ENCODE peak calls at places on chromosome 15, in six cellular contexts. I, U, F, S, G and P are unnamed samples.
A peak's percentile ranks its signal among the peaks of the same experiment; 100 is the strongest.

GRCh38 chr15:65916664-65917406 is 47.5 kb downstream of the RAB11A start:
- DNase-seq in F (no peak), U (no peak), S (peak; percentile 65), G (peak; percentile 85), I (peak; percentile 64), P (peak; percentile 62)

GRCh38 chr15:94125131-94125530 is 106.2 kb upstream of the MCTP2 start:
- DNase-seq in F (no peak), I (no peak), G (no peak), U (no peak), S (no peak), P (no peak)

GRCh38 chr15:49675051-49675450 is 54.2 kb downstream of the DTWD1 start:
- DNase-seq in I (no peak), F (no peak), U (no peak), S (no peak), G (no peak), P (no peak)

GRCh38 chr15:99424978-99425665 is 140.7 kb upstream of the MEF2A start:
- DNase-seq in S (no peak), U (peak; percentile 71), I (peak; percentile 58), G (peak; percentile 46), F (no peak), P (peak; percentile 82)

GRCh38 chr15:42239528-42240245 is 31.6 kb upstream of the VPS39 start:
- DNase-seq in I (no peak), G (no peak), U (no peak), F (no peak), S (no peak), P (no peak)

GRCh38 chr15:63449711-63450110 is 54.7 kb upstream of the USP3 start:
- DNase-seq in U (no peak), S (no peak), G (no peak), F (no peak), I (no peak), P (no peak)

GRCh38 chr15:65033659-65034269 is 4.3 kb upstream of the MTFMT start:
- DNase-seq in S (no peak), G (no peak), U (no peak), F (no peak), I (no peak), P (no peak)

GRCh38 chr15:37112171-37112570 is 11.8 kb upstream of the MEIS2 start:
- DNase-seq in U (peak; percentile 68), S (no peak), F (no peak), G (no peak), I (no peak), P (no peak)

GRCh38 chr15:63044077-63044644 is 1.6 kb downstream of the TPM1 start:
- DNase-seq in I (no peak), F (no peak), S (no peak), G (peak; percentile 39), U (no peak), P (no peak)

GRCh38 chr15:70643783-70644125 is 119.6 kb downstream of the UACA start:
- DNase-seq in G (no peak), F (no peak), I (no peak), S (no peak), U (no peak), P (no peak)

GRCh38 chr15:59074607-59075006 is 30.3 kb upstream of the CCNB2 start:
- DNase-seq in I (no peak), F (no peak), S (no peak), G (no peak), U (no peak), P (no peak)

GRCh38 chr15:60889006-60889405 is 340.1 kb downstream of the RORA start:
- DNase-seq in F (no peak), U (no peak), G (no peak), I (no peak), S (no peak), P (no peak)

GRCh38 chr15:59372352-59373211 is at the start of gene MYO1E:
- DNase-seq in F (no peak), U (peak; percentile 97), S (peak; percentile 91), G (peak; percentile 97), I (peak; percentile 90), P (peak; percentile 90)

GRCh38 chr15:34725565-34725964 is 29.2 kb downstream of the GJD2 start:
- DNase-seq in U (no peak), S (no peak), I (no peak), G (no peak), F (no peak), P (no peak)

GRCh38 chr15:80929689-80930088 is 59.9 kb downstream of the MESD start:
- DNase-seq in G (no peak), I (no peak), F (no peak), U (no peak), S (no peak), P (peak; percentile 9)

GRCh38 chr15:61171190-61171589 is 57.9 kb downstream of the RORA start:
- DNase-seq in S (no peak), F (no peak), I (no peak), U (no peak), G (no peak), P (no peak)

GRCh38 chr15:63890617-63891016 is 56.9 kb upstream of the HERC1 start:
- DNase-seq in F (no peak), I (no peak), U (no peak), S (no peak), G (no peak), P (no peak)

GRCh38 chr15:40441012-40441735 is 421 bp downstream of the BAHD1 start:
- DNase-seq in G (peak; percentile 53), U (no peak), S (peak; percentile 47), I (no peak), F (no peak), P (no peak)

GRCh38 chr15:56913670-56914069 is 4.8 kb upstream of the TCF12 start:
- DNase-seq in G (no peak), F (no peak), S (no peak), U (no peak), I (no peak), P (no peak)

GRCh38 chr15:99438691-99439523 is 126.9 kb upstream of the MEF2A start:
- DNase-seq in I (peak; percentile 45), F (no peak), G (no peak), U (peak; percentile 37), S (no peak), P (peak; percentile 48)

GRCh38 chr15:27767918-27768640 is 331.0 kb downstream of the OCA2 start:
- DNase-seq in U (no peak), S (no peak), I (no peak), F (no peak), G (no peak), P (no peak)

GRCh38 chr15:29115093-29115991 is 154.3 kb downstream of the NSMCE3 start:
- DNase-seq in S (no peak), G (peak; percentile 49), I (no peak), U (no peak), F (no peak), P (peak; percentile 47)

GRCh38 chr15:36005542-36005941 is 459.6 kb upstream of the DPH6 start:
- DNase-seq in S (no peak), F (no peak), U (no peak), I (no peak), G (no peak), P (no peak)

GRCh38 chr15:39784125-39784524 is 1.5 kb upstream of the FSIP1 start:
- DNase-seq in F (no peak), G (no peak), I (no peak), U (no peak), S (no peak), P (no peak)

GRCh38 chr15:82999905-83000671 is 11.4 kb downstream of the C15orf40 start:
- DNase-seq in U (no peak), G (peak; percentile 45), I (no peak), S (no peak), F (no peak), P (no peak)

DNA sequence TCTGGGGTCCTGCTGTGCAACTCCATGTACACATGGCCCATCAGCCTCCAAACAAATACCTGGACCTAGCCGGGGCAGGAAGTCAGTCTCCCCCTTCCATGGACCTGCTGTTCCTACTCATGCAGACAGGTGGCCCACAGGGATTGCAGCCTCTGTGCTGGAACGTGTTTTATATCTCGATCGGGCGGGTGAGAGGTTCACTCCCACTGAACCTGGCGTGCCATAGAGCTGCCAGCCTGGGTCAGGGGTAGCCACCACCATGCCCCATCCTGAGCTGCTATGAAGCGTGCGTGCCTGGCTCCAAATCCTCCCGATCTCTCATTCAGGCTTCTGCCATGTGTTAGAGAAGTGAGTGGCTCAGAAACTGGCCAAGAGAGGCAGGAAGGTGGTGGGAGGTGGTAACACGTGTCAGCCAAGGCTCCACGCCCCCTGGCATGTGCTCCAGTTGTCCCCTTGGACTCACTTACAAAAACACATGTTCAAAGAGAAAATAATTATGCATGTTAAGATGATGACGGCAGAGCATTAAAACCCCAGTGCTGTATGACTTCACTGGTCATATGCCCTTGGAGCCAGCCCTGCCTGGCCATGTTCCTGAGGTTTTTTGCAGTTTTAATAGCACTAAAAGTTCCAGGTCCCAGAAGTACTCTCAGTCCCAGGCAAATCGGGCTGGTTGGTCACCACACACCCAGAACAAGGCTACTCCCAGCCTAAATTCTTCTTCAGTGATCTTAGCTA is 30.6 kb downstream of the CTSH start:
- DNase-seq in I (peak; percentile 62), F (no peak), U (peak; percentile 91), G (no peak), S (peak; percentile 57), P (peak; percentile 90)
- H3K36me3 ChIP-seq in I (peaks cover 65% of the 10 kb centered on the region), F (peaks cover 30% of the 10 kb centered on the region), U (peaks cover 9% of the 10 kb centered on the region), G (peaks cover 10% of the 10 kb centered on the region), S (peaks cover 65% of the 10 kb centered on the region), P (no peaks in the 10 kb centered on the region)

GRCh38 chr15:101694261-101694660 is 30.0 kb downstream of the TARS3 start:
- DNase-seq in S (no peak), U (no peak), F (no peak), I (no peak), G (no peak), P (no peak)

GRCh38 chr15:101697488-101697887 is 26.8 kb downstream of the TARS3 start:
- DNase-seq in I (no peak), F (no peak), S (no peak), G (no peak), U (no peak), P (no peak)

GRCh38 chr15:101698314-101698713 is 26.0 kb downstream of the TARS3 start:
- DNase-seq in I (no peak), F (no peak), G (no peak), U (no peak), S (no peak), P (no peak)

GRCh38 chr15:101689901-101690300 is 34.4 kb downstream of the TARS3 start:
- DNase-seq in G (no peak), U (no peak), I (no peak), S (no peak), F (no peak), P (no peak)

GRCh38 chr15:101692799-101693198 is 31.5 kb downstream of the TARS3 start:
- DNase-seq in S (no peak), U (no peak), I (no peak), F (no peak), G (no peak), P (no peak)
- H3K36me3 ChIP-seq in S (peaks cover 26% of the 10 kb centered on the region), U (peaks cover 25% of the 10 kb centered on the region), I (peaks cover 66% of the 10 kb centered on the region), F (peaks cover 7% of the 10 kb centered on the region), G (peaks cover 9% of the 10 kb centered on the region), P (peaks cover 14% of the 10 kb centered on the region)

GRCh38 chr15:74794248-74794969 is 12.5 kb downstream of the CSK start:
- DNase-seq in F (no peak), I (no peak), U (peak; percentile 53), G (no peak), S (no peak), P (no peak)
- H3K36me3 ChIP-seq in F (peaks cover 28% of the 10 kb centered on the region), I (peaks cover 4% of the 10 kb centered on the region), U (no peaks in the 10 kb centered on the region), G (peaks cover 2% of the 10 kb centered on the region), S (peaks cover 35% of the 10 kb centered on the region), P (no peaks in the 10 kb centered on the region)

DNA sequence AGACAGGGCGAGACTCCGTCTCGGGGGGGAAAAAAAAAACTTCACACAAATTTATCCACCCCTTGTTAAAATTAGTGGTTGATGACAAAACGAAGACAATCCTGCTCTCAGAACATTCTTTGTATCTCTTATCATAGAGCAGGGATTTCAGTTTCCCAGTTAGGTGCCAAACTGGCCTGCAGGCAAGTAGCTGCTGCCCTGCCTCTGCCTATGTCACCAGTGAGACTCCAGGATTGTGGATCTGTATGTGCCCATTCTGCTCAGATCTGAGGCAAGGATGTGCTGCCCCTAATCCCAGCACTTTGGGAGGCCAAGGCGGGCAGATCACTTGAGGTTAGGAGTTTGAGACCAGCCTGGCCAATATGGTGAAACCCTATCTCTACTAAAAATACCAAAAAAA is 54.4 kb downstream of the IQGAP1 start:
- DNase-seq in U (no peak), G (no peak), F (no peak), S (no peak), I (no peak), P (no peak)
- H3K36me3 ChIP-seq in U (peaks cover 30% of the 10 kb centered on the region), G (no peaks in the 10 kb centered on the region), F (peaks cover 17% of the 10 kb centered on the region), S (peaks cover 95% of the 10 kb centered on the region), I (peaks cover 94% of the 10 kb centered on the region), P (peaks cover 5% of the 10 kb centered on the region)